ENCODE peak calls at places on chromosomes 13 and 19, in six cellular contexts. M, L, I, D, R and B are unnamed samples. For H3K9me3, the result is how much of the 10 kb centered on the place peaks cover.

GRCh38 chr13:40149611-40150283 is 494.3 kb downstream of the COG6 start:
- DNase-seq in D (peak), R (peak), L (no peak), M (peak), I (no peak), B (peak)

GRCh38 chr19:4636151-4636717 is 3.1 kb upstream of the TNFAIP8L1 start:
- DNase-seq in M (peak), L (peak), D (peak), I (no peak), R (peak), B (peak)

GRCh38 chr19:51097166-51097736 is 11.0 kb downstream of the CTU1 start:
- DNase-seq in M (peak), I (peak), L (peak), R (peak), D (peak), B (peak)

GRCh38 chr13:39951301-39951700 is 295.8 kb downstream of the COG6 start:
- DNase-seq in D (no peak), M (no peak), L (no peak), R (no peak), I (no peak), B (no peak)

GRCh38 chr19:1369214-1369805 is 14.4 kb upstream of the NDUFS7 start:
- DNase-seq in M (no peak), R (no peak), L (no peak), D (no peak), I (no peak), B (no peak)

GRCh38 chr19:4267101-4267900 is 11.8 kb upstream of the SHD start:
- DNase-seq in M (peak), L (peak), D (peak), R (peak), I (peak), B (peak)

GRCh38 chr13:27450921-27451461 is 627 bp upstream of the MTIF3 start:
- DNase-seq in M (peak), L (peak), D (no peak), R (peak), I (no peak), B (no peak)

GRCh38 chr19:46975918-46976782 is 43.5 kb upstream of the NPAS1 start:
- DNase-seq in L (peak), I (peak), M (peak), D (no peak), R (peak), B (peak)

GRCh38 chr13:67277581-67277980 is 47.4 kb upstream of the PCDH9 start:
- DNase-seq in I (no peak), R (no peak), L (no peak), D (no peak), M (no peak), B (no peak)

GRCh38 chr13:90918551-90918950 is 428.9 kb upstream of the MIR17HG start:
- DNase-seq in L (no peak), I (peak), R (no peak), M (no peak), D (no peak), B (no peak)

GRCh38 chr13:21934309-21934708 is 263.4 kb downstream of the FGF9 start:
- DNase-seq in L (no peak), M (no peak), I (no peak), D (no peak), R (no peak), B (no peak)

GRCh38 chr19:55369651-55370304 is 485 bp downstream of the IL11 start:
- DNase-seq in L (peak), D (peak), R (no peak), M (peak), I (peak), B (peak)
- H3K4me3 ChIP-seq in L (peak), D (peak), R (no peak), M (peak), I (peak), B (peak)

DNA sequence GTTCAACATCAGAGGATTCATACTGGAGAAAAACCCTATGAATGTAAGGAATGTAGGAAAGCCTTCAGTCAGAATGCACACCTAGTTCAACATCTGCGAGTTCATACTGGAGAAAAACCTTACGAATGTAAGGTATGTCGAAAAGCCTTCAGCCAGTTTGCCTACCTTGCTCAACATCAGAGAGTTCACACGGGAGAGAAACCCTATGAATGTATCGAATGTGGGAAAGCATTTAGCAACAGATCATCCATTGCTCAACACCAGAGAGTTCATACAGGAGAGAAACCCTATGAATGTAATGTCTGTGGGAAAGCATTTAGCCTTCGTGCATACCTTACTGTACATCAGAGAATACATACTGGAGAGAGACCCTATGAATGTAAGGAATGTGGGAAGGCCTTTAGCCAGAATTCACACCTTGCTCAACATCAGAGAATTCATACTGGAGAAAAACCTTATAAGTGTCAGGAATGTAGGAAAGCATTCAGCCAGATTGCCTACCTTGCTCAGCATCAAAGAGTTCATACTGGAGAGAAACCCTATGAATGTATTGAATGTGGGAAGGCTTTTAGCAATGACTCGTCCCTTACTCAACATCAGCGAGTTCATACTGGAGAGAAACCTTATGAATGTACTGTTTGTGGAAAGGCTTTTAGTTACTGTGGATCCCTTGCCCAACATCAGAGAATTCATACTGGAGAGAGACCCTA is 15.4 kb downstream of the ZNF570 start:
- DNase-seq in M (no peak), R (no peak), I (no peak), D (no peak), L (no peak), B (no peak)
- H3K9me3 ChIP-seq in M (under half), R (half or more), I (half or more), D (half or more), L (half or more), B (under half)

GRCh38 chr19:40363128-40363527 is 14.6 kb downstream of the PLD3 start:
- DNase-seq in I (no peak), M (no peak), D (no peak), L (no peak), R (no peak), B (no peak)

GRCh38 chr19:40366697-40367561 is 18.4 kb downstream of the PLD3 start:
- DNase-seq in M (no peak), I (peak), L (peak), R (no peak), D (no peak), B (no peak)

GRCh38 chr19:40367577-40368434 is 19.3 kb downstream of the PLD3 start:
- DNase-seq in L (peak), M (no peak), D (no peak), R (no peak), I (no peak), B (no peak)

GRCh38 chr19:40365613-40366401 is 17.3 kb downstream of the PLD3 start:
- DNase-seq in L (peak), M (peak), D (peak), I (peak), R (peak), B (no peak)

GRCh38 chr19:40365010-40365409 is 16.5 kb downstream of the PLD3 start:
- DNase-seq in M (no peak), R (no peak), D (no peak), I (no peak), L (peak), B (no peak)
- H3K4me3 ChIP-seq in M (peak), R (no peak), D (peak), I (no peak), L (peak), B (no peak)

DNA sequence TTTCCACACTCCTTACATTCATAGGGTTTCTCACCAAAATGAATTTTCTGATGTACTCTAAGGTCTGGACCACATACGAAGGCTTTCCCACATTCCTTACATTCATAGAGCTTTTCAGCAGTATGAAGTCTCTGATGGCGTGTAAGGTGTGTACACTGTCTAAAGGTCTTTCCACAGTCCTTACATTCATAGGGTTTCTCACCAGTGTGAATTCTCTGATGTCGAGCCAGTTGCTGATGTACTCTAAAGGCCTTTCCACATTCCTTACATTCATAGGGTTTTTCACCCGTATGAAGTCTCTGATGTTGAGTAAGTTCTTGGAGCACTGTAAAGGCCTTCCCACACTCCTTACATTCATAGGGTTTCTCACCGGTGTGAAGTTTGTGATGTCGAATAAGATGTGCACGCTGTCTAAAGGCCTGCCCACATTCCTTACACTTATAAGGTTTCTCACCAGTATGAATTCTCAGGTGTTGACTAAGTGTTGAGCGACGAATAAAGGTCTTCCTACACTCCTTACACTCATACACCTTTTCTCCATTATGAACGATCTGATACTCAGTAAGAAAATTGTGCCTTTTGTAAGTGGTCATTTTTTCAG is 38.1 kb downstream of the ZFP14 start:
- DNase-seq in R (no peak), D (no peak), M (no peak), I (no peak), L (no peak), B (no peak)
- H3K9me3 ChIP-seq in R (half or more), D (half or more), M (under half), I (under half), L (under half), B (under half)

DNA sequence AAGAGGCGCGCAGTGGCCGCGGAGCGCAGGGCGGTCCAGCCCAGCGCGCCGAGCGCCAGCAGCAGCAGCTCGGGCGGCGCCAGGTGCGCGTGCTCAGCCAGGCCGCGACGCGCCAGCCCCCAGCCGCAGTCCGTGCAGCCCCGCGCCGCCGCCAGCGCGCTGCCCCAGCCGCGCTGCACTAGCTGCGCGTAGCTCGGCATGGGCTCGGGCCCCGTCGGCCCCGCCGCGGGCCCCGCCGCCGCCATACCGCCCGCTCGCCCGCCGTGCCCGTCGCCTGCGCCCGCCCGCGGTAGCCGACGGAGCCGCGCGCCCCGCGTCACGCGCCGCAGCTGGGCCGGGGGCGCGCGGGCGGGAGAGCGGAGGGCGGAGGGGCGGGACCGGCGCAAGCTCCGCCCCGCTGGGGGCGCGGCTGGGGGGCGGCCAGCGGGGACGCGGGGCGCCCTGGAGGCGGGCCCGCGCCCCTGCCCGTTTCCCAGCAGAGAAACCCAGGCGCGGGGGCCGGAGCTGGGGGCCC is at the start of gene CERS1:
- DNase-seq in R (no peak), L (peak), D (peak), M (no peak), I (no peak), B (peak)
- H3K4me3 ChIP-seq in R (no peak), L (peak), D (peak), M (peak), I (peak), B (peak)

DNA sequence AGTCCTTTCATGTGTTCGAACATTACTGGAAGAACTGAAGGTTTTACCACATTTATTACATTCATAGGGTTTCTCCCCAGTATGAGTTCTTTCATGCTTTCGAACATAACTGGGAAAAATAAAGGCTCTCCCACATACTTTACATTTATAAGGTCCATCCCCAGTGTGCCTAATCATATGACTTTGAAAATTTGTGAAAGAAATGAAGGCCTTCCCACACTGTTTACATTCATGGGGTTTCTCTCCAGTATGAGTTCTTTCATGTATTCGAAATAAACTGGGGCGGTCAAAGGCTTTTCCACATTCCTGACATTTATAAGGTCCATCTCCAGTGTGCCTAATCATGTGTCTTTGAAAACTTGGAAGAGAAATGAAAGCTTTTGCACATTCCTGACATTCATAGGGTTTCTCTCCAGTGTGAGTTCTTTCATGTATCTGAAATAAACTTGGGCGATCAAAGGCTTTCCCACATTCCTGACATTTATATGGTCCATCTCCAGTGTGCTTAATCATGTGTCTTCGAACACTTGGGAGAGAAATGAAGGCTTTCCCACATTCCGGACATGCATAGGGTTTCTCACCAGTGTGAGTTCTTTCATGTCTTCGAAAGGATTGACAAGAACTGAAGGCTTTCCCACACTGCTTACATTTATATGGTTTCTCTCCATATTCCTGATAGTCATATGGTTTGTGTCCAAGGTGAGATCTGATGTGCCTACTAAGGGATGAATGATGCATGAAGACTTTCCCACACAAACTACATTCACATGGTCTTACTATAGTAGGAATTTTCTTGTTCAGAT is 24.0 kb downstream of the ZNF564 start:
- DNase-seq in M (no peak), I (no peak), D (no peak), R (no peak), L (no peak), B (no peak)
- H3K9me3 ChIP-seq in M (under half), I (half or more), D (half or more), R (half or more), L (half or more), B (half or more)

DNA sequence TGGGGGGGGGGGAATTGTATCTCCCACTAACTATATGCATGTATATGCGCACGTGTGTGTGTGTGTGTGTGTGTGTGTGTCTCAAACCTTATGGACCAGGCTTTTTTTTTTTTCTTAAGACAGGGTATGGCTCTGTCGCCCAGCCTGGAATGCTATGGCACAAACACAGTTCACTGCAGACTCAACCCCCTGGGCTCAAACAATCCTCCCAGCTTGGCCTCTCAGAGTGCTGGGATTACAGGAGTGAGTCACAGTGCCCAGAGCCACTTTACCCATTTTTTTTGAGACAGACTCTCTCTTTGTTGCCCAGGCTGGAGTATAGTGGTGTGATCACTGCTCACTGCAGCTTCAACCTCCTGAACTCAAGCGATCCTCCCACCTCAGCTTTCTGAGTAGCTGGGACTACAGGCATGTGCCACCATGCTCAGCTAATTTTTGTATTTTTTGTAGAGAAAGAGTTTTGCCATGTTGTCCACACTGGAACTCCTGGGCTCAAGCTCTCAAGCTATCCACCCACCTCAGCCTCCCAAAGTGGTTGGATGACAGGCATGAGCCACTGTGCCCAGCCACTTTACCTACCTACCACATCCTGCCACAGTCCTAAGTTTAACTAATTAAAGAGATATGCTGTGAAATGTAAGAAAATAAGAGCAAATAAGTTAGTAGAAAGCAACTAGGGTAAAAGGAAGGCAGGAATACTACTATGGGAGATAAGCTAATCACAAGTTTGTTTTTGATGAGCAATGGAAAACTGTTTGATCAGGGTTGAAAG is 2.4 kb downstream of the ZMYM5 start:
- DNase-seq in I (peak), M (peak), D (no peak), L (no peak), R (no peak), B (peak)
- H3K4me3 ChIP-seq in I (no peak), M (peak), D (peak), L (no peak), R (no peak), B (peak)